ENCODE peak calls at places on chromosomes 12 and 14, in six cellular contexts. W is mesenchymal stem cell, I is IMR-90, K is H1, J is neuronal stem cell, T is trophoblast cell. F is an unnamed sample.

GRCh38 chr12:66011731-66012130 is 118.8 kb downstream of the LLPH start:
- DNase-seq in W (no peak), I (peak), K (no peak), J (no peak), T (no peak), F (no peak)

GRCh38 chr14:102606296-102606695 is 13.8 kb downstream of the RCOR1 start:
- DNase-seq in W (no peak), I (no peak), K (no peak), J (no peak), T (no peak), F (no peak)

GRCh38 chr12:66131067-66131688 is 628 bp upstream of the LLPH start:
- DNase-seq in W (no peak), I (no peak), K (no peak), J (no peak), T (peak), F (no peak)

GRCh38 chr12:113040722-113041168 is 15.8 kb upstream of the DTX1 start:
- DNase-seq in W (peak), I (peak), K (no peak), J (no peak), T (peak), F (no peak)

GRCh38 chr12:57755454-57756372 is 810 bp downstream of the MARCHF9 start:
- DNase-seq in W (no peak), I (no peak), K (no peak), J (no peak), T (peak), F (no peak)

GRCh38 chr14:98510392-98510791 is 761.6 kb downstream of the BCL11B start:
- DNase-seq in W (no peak), I (no peak), K (no peak), J (no peak), T (no peak), F (no peak)

GRCh38 chr12:98085360-98085759 is 430.0 kb upstream of the TMPO start:
- DNase-seq in W (peak), I (no peak), K (no peak), J (no peak), T (peak), F (no peak)

GRCh38 chr14:32408018-32408417 is 78.9 kb downstream of the AKAP6 start:
- DNase-seq in W (no peak), I (no peak), K (no peak), J (no peak), T (no peak), F (no peak)

GRCh38 chr14:86799244-86799647 is 1193.7 kb downstream of the GALC start:
- DNase-seq in W (peak), I (peak), K (no peak), J (no peak), T (peak), F (no peak)

GRCh38 chr14:74638970-74639369 is 26.9 kb upstream of the LTBP2 start:
- DNase-seq in W (peak), I (no peak), K (no peak), J (no peak), T (no peak), F (no peak)

GRCh38 chr14:56741325-56741724 is 69.0 kb downstream of the OTX2 start:
- DNase-seq in W (no peak), I (no peak), K (no peak), J (no peak), T (no peak), F (no peak)
- H4K91ac ChIP-seq in W (no peak), I (no peak), K (no peak), J (no peak), T (no peak), F (no peak)

GRCh38 chr14:100146548-100147091 is 12.8 kb downstream of the DEGS2 start:
- DNase-seq in W (no peak), I (no peak), K (no peak), J (no peak), T (peak), F (no peak)

GRCh38 chr14:100147181-100147631 is 12.2 kb downstream of the DEGS2 start:
- DNase-seq in W (no peak), I (no peak), K (no peak), J (no peak), T (no peak), F (no peak)

GRCh38 chr14:100148837-100149731 is 10.4 kb downstream of the DEGS2 start:
- DNase-seq in W (no peak), I (no peak), K (no peak), J (no peak), T (peak), F (no peak)

GRCh38 chr14:100145682-100146464 is 13.6 kb downstream of the DEGS2 start:
- DNase-seq in W (no peak), I (no peak), K (no peak), J (no peak), T (no peak), F (no peak)

GRCh38 chr14:100147691-100148464 is 11.6 kb downstream of the DEGS2 start:
- DNase-seq in W (no peak), I (no peak), K (no peak), J (no peak), T (no peak), F (no peak)
- H3K9ac ChIP-seq in W (no peak), I (no peak), K (no peak), J (no peak), T (no peak), F (no peak)

GRCh38 chr14:65509842-65510241 is 97.3 kb downstream of the FUT8 start:
- DNase-seq in W (no peak), I (no peak), K (no peak), J (no peak), T (no peak), F (no peak)
- H4K91ac ChIP-seq in W (no peak), I (no peak), K (no peak), J (no peak), T (no peak), F (no peak)

GRCh38 chr12:87779016-87779415 is 250.2 kb downstream of the C12orf50 start:
- DNase-seq in W (peak), I (peak), K (no peak), J (no peak), T (peak), F (no peak)
- H3K9ac ChIP-seq in W (no peak), I (no peak), K (no peak), J (no peak), T (no peak), F (no peak)

DNA sequence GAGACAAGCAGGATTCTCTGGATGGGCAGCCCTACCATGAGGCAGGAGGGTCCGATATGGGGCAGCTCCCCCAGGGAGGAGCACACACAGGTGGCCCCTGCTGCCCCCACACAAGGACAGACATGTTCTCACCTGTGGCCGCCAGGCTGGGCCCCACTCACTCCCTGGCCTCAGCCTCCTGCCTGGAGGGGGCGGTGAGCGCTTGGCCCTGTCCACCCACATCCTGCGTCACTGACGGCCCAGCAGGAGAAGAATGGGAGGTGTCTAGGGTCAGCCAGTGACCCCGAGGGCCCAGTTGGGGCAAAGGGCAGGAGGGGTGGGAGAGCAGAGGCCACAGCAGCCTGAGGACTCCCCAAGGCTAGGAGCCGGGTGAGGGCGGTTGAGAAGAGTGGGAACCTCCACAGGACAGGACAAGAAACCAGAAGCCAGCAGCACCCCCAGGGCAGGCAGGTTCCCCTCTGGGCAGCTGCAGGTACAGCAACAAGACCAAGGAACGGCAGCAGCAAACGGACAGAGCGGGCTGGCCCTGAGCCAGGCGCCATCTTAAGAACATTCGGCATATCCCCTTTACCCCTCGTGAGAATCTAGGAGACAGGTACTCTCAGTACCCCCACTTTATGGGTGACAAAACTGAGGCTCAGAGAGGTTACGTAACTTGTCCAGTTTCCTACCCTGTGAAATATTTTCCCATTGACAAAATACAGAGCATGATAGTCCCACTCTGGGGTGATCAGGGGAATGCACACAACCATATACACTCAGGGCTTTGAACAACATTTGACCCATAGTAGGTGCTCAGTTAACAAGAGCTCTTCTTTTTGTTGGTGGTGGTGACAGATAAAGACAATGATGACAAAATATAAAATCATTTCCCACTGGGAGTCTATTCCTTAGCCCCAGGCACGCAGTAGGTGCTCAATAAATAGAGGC is 74.3 kb downstream of the NCOR2 start:
- DNase-seq in W (no peak), I (no peak), K (no peak), J (no peak), T (peak), F (no peak)
- H4K91ac ChIP-seq in W (peak), I (no peak), K (no peak), J (no peak), T (peak), F (no peak)

F was measured in H9.